ENCODE peak calls at places on chromosomes 2 and 18, in nine cellular contexts. T, I, E, G, N, H, K, C and L are unnamed samples.

GRCh38 chr2:131673400-131674173 is 145.9 kb downstream of the CCDC74A start:
- DNase-seq in T (peak), I (peak), E (peak), G (peak), N (peak), H (peak), K (peak), C (peak), L (peak)

GRCh38 chr2:240645346-240646060 is 20.2 kb downstream of the GPR35 start:
- DNase-seq in T (peak), I (no peak), E (no peak), G (no peak), N (peak), H (no peak), K (no peak), C (no peak), L (no peak)

GRCh38 chr2:210157546-210157945 is 13.7 kb downstream of the KANSL1L start:
- DNase-seq in T (no peak), I (no peak), E (no peak), G (no peak), N (no peak), H (no peak), K (no peak), C (no peak), L (no peak)

GRCh38 chr18:48319796-48320638 is 89.2 kb downstream of the ZBTB7C start:
- DNase-seq in T (no peak), I (no peak), E (peak), G (peak), N (no peak), H (peak), K (peak), C (no peak), L (no peak)

GRCh38 chr2:94871226-94872087 is at the start of gene TEKT4:
- DNase-seq in T (peak), I (peak), E (peak), G (no peak), N (peak), H (no peak), K (no peak), C (no peak), L (no peak)

GRCh38 chr2:135812907-135813511 is 24.0 kb downstream of the LCT start:
- DNase-seq in T (no peak), I (no peak), E (no peak), G (no peak), N (no peak), H (no peak), K (no peak), C (no peak), L (no peak)

GRCh38 chr2:198328454-198328853 is 524.1 kb downstream of the PLCL1 start:
- DNase-seq in T (no peak), I (no peak), E (no peak), G (no peak), N (no peak), H (no peak), K (no peak), C (no peak), L (no peak)

GRCh38 chr2:126425943-126426342 is 230.0 kb upstream of the GYPC start:
- DNase-seq in T (no peak), I (no peak), E (no peak), G (no peak), N (no peak), H (no peak), K (no peak), C (no peak), L (no peak)

GRCh38 chr2:172552547-172553291 is 3.2 kb upstream of the PDK1 start:
- DNase-seq in T (no peak), I (no peak), E (peak), G (peak), N (no peak), H (peak), K (peak), C (no peak), L (no peak)

GRCh38 chr2:226187601-226188000 is 612.0 kb downstream of the IRS1 start:
- DNase-seq in T (no peak), I (no peak), E (peak), G (peak), N (no peak), H (no peak), K (peak), C (no peak), L (no peak)

GRCh38 chr18:35962320-35962719 is 10.2 kb upstream of the RMP24 start:
- DNase-seq in T (no peak), I (no peak), E (no peak), G (no peak), N (no peak), H (no peak), K (no peak), C (peak), L (no peak)

GRCh38 chr18:7325126-7325430 is 94.2 kb downstream of the LRRC30 start:
- DNase-seq in T (no peak), I (no peak), E (peak), G (no peak), N (no peak), H (no peak), K (no peak), C (no peak), L (no peak)

GRCh38 chr2:215431290-215431689 is 4.6 kb downstream of the FN1 start:
- DNase-seq in T (no peak), I (no peak), E (no peak), G (no peak), N (no peak), H (no peak), K (no peak), C (no peak), L (no peak)

GRCh38 chr2:7672685-7673071 is 755.5 kb downstream of the RNF144A start:
- DNase-seq in T (no peak), I (no peak), E (no peak), G (no peak), N (no peak), H (peak), K (no peak), C (no peak), L (no peak)

GRCh38 chr2:19508-19907 is 26.8 kb downstream of the FAM110C start:
- DNase-seq in T (no peak), I (no peak), E (no peak), G (no peak), N (no peak), H (no peak), K (no peak), C (no peak), L (no peak)

GRCh38 chr2:219484343-219485200 is 14.1 kb upstream of the GMPPA start:
- DNase-seq in T (no peak), I (peak), E (no peak), G (peak), N (peak), H (peak), K (no peak), C (no peak), L (no peak)

GRCh38 chr18:36153203-36153602 is 23.5 kb downstream of the ELP2 start:
- DNase-seq in T (no peak), I (no peak), E (peak), G (peak), N (no peak), H (peak), K (peak), C (peak), L (no peak)

GRCh38 chr2:80529466-80530165 is 225.1 kb upstream of the LRRTM1 start:
- DNase-seq in T (no peak), I (no peak), E (no peak), G (no peak), N (no peak), H (no peak), K (no peak), C (no peak), L (no peak)

GRCh38 chr2:204024503-204024902 is 87.9 kb downstream of the ICOS start:
- DNase-seq in T (no peak), I (peak), E (peak), G (peak), N (no peak), H (peak), K (peak), C (peak), L (peak)

GRCh38 chr2:151374426-151374825 is 17.0 kb downstream of the TNFAIP6 start:
- DNase-seq in T (no peak), I (no peak), E (peak), G (peak), N (no peak), H (no peak), K (peak), C (no peak), L (no peak)

GRCh38 chr2:216842634-216843033 is 17.2 kb downstream of the TNP1 start:
- DNase-seq in T (no peak), I (no peak), E (no peak), G (no peak), N (no peak), H (no peak), K (no peak), C (no peak), L (no peak)

GRCh38 chr2:106789185-106789584 is 96.8 kb downstream of the ST6GAL2 start:
- DNase-seq in T (no peak), I (peak), E (no peak), G (no peak), N (no peak), H (no peak), K (no peak), C (no peak), L (peak)

GRCh38 chr2:104854507-104855173 is 725 bp downstream of the POU3F3 start:
- DNase-seq in T (peak), I (peak), E (peak), G (no peak), N (peak), H (no peak), K (no peak), C (no peak), L (no peak)

GRCh38 chr18:21740474-21740723 is 193 bp upstream of the MIB1 start:
- DNase-seq in T (peak), I (peak), E (peak), G (no peak), N (no peak), H (peak), K (peak), C (peak), L (peak)

GRCh38 chr2:229610871-229611270 is 103.5 kb downstream of the DNER start:
- DNase-seq in T (no peak), I (no peak), E (peak), G (no peak), N (no peak), H (no peak), K (peak), C (no peak), L (no peak)

GRCh38 chr2:149119358-149119757 is 80.9 kb downstream of the LYPD6B start:
- DNase-seq in T (no peak), I (no peak), E (no peak), G (no peak), N (no peak), H (no peak), K (no peak), C (no peak), L (no peak)
- H2AFZ ChIP-seq in T (no peak), I (no peak), E (no peak), G (no peak), N (no peak), H (no peak), K (no peak), C (no peak), L (no peak)

GRCh38 chr2:176092270-176093144 is at the start of gene HOXD13:
- DNase-seq in T (peak), I (peak), E (no peak), G (no peak), N (peak), H (peak), K (no peak), C (no peak), L (no peak)
- H2AFZ ChIP-seq in T (no peak), I (peak), E (no peak), G (no peak), N (no peak), H (peak), K (peak), C (no peak), L (no peak)

GRCh38 chr2:183091954-183092345 is 13.4 kb downstream of the DUSP19 start:
- DNase-seq in T (no peak), I (no peak), E (no peak), G (no peak), N (no peak), H (no peak), K (no peak), C (no peak), L (no peak)

GRCh38 chr2:183093857-183094657 is 15.5 kb downstream of the DUSP19 start:
- DNase-seq in T (no peak), I (no peak), E (peak), G (peak), N (no peak), H (no peak), K (peak), C (no peak), L (no peak)

GRCh38 chr2:183091318-183091953 is 12.9 kb downstream of the DUSP19 start:
- DNase-seq in T (no peak), I (no peak), E (no peak), G (no peak), N (no peak), H (no peak), K (no peak), C (peak), L (no peak)

GRCh38 chr2:183088061-183088460 is 9.5 kb downstream of the DUSP19 start:
- DNase-seq in T (no peak), I (no peak), E (no peak), G (no peak), N (no peak), H (no peak), K (no peak), C (no peak), L (no peak)

DNA sequence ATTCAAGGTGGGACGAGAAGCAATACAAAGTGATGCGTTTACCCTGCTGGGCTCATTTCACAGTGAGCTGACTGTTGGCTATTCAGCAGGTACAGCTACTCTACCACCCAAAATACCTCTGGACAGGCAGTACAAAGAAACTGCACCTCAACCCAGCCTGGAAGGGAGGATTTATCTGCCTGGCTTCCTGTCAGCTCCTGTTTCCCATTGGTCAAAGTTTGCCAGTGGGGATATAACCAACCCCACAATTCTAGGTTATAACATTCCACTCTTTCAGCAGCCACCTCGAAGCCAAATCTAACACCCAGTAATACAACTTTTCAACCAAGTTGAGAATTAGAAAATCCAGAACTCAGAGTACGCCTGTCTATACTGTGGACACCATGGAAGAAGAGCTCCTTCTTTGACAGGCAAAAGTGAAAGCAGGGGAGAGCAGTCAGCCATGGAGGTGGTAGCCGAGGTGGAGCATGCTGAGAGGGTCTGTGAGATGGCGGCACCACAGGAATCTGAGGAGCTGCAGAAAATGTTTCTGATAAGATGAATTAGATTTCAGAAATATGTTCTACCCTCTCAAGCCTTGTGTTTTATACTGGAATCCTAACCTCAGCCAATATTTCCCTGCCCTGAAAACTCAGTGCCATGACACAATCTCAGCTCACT is 10.8 kb downstream of the DUSP19 start:
- DNase-seq in T (no peak), I (no peak), E (no peak), G (no peak), N (no peak), H (no peak), K (no peak), C (no peak), L (peak)
- H2AFZ ChIP-seq in T (no peak), I (peak), E (no peak), G (no peak), N (peak), H (no peak), K (peak), C (peak), L (peak)

GRCh38 chr2:195734395-195734794 is 77.4 kb downstream of the SLC39A10 start:
- DNase-seq in T (no peak), I (no peak), E (no peak), G (no peak), N (no peak), H (no peak), K (no peak), C (no peak), L (no peak)
- H2AFZ ChIP-seq in T (no peak), I (no peak), E (no peak), G (no peak), N (no peak), H (no peak), K (no peak), C (no peak), L (no peak)

DNA sequence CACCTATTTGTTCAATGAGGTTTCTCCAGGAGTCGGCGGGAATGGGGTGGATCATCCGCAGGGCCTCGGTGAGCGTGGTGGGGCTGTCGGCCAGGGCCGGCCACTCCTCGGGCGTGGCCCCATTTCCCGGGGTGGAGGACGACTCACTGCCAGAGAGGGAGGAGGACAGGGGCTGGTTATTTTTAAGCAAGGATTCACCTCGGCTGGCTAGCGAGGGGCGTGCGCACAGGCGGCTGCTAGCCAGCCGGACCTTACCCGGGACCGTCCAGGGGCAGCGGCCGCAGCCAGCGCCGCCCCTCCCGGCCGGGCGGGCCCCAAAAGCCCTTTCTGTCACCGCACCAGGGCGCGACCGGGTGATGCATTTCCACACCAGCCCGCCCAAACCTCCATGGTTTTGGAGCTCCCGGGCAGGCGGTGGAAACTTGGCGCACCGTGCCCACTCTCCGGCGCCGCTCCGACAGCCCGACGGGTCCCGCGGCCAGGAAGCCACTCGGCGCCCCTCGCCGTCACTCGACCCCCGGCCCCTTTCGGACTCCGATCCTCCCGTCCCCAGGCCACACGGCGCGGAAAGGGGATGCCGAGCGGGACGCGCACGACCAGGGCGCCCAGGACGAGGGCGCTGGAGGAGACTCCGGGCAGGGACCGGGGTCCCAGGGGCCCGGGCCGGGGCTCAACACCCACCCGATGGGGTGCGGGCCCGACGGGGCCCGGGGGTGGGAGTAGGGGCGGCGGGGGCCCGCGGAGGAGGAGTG is 57.2 kb downstream of the SNORC start:
- DNase-seq in T (no peak), I (peak), E (peak), G (no peak), N (peak), H (no peak), K (no peak), C (no peak), L (no peak)
- H2AFZ ChIP-seq in T (no peak), I (peak), E (no peak), G (no peak), N (no peak), H (no peak), K (peak), C (no peak), L (no peak)

DNA sequence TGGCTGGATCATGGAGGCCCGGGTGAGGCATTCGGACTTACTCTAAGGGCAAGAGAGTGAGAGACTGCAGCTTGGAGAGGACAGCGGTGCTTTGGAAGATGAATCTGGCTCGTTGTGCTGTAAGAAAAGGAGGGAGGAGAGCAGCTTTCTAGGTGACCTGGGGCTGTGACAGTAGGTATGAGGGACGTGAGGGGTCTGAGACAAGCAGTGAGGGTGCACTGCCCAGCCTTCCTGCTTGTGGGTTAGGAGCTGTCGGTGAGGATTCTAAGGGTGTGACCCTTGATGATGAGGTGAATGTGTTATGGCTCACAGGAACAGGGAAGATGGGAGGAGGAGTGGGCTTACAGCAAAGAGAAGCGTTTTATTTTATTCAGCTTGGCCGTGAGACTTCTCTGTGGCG is 27.1 kb upstream of the RHOB start:
- DNase-seq in T (no peak), I (no peak), E (no peak), G (no peak), N (no peak), H (no peak), K (no peak), C (no peak), L (no peak)
- H2AFZ ChIP-seq in T (no peak), I (peak), E (no peak), G (no peak), N (peak), H (no peak), K (no peak), C (no peak), L (no peak)

GRCh38 chr2:63820969-63821368 is 20.7 kb upstream of the UGP2 start:
- DNase-seq in T (no peak), I (no peak), E (no peak), G (no peak), N (no peak), H (no peak), K (no peak), C (no peak), L (no peak)
- H2AFZ ChIP-seq in T (no peak), I (no peak), E (no peak), G (no peak), N (peak), H (no peak), K (no peak), C (no peak), L (no peak)

GRCh38 chr2:130371723-130372054 is 15.8 kb downstream of the PTPN18 start:
- DNase-seq in T (no peak), I (no peak), E (no peak), G (no peak), N (no peak), H (peak), K (peak), C (no peak), L (no peak)
- H2AFZ ChIP-seq in T (peak), I (peak), E (peak), G (peak), N (peak), H (peak), K (peak), C (no peak), L (no peak)